ENCODE peak calls at places on chromosome 14, in four cellular contexts. One of them, this sample, is unnamed.

GRCh38 chr14:91108941-91109611 is 4.8 kb upstream of the DGLUCY start:
- DNase-seq in heart left ventricle: no peak
- DNase-seq in brain microvascular endothelial cell: peak; percentile 73
- DNase-seq in RWPE1: no peak
- DNase-seq in this sample: peak; percentile 29

GRCh38 chr14:76773188-76773885 is 12.1 kb downstream of the VASH1 start:
- DNase-seq in heart left ventricle: peak; percentile 80
- DNase-seq in brain microvascular endothelial cell: peak; percentile 87
- DNase-seq in RWPE1: peak; percentile 67
- DNase-seq in this sample: peak; percentile 74

GRCh38 chr14:105123981-105124836 is 44.4 kb downstream of the JAG2 start:
- DNase-seq in heart left ventricle: no peak
- DNase-seq in brain microvascular endothelial cell: no peak
- DNase-seq in RWPE1: no peak
- DNase-seq in this sample: no peak

GRCh38 chr14:94132285-94132887 is 3.0 kb upstream of the IFI27L2 start:
- DNase-seq in heart left ventricle: no peak
- DNase-seq in brain microvascular endothelial cell: peak; percentile 64
- DNase-seq in RWPE1: peak; percentile 52
- DNase-seq in this sample: peak; percentile 62

GRCh38 chr14:30015471-30015870 is 87.8 kb upstream of the PRKD1 start:
- DNase-seq in heart left ventricle: no peak
- DNase-seq in brain microvascular endothelial cell: no peak
- DNase-seq in RWPE1: no peak
- DNase-seq in this sample: no peak

GRCh38 chr14:26729851-26730250 is 132.0 kb upstream of the NOVA1 start:
- DNase-seq in heart left ventricle: no peak
- DNase-seq in brain microvascular endothelial cell: no peak
- DNase-seq in RWPE1: no peak
- DNase-seq in this sample: no peak

GRCh38 chr14:62179367-62180018 is 417.3 kb downstream of the SNAPC1 start:
- DNase-seq in heart left ventricle: peak; percentile 35
- DNase-seq in brain microvascular endothelial cell: peak; percentile 81
- DNase-seq in RWPE1: peak; percentile 50
- DNase-seq in this sample: peak; percentile 66

GRCh38 chr14:55240526-55241178 is 30.6 kb upstream of the FBXO34 start:
- DNase-seq in heart left ventricle: no peak
- DNase-seq in brain microvascular endothelial cell: peak; percentile 71
- DNase-seq in RWPE1: no peak
- DNase-seq in this sample: no peak

GRCh38 chr14:92417759-92418158 is 94.8 kb downstream of the SLC24A4 start:
- DNase-seq in heart left ventricle: no peak
- DNase-seq in brain microvascular endothelial cell: no peak
- DNase-seq in RWPE1: no peak
- DNase-seq in this sample: no peak

GRCh38 chr14:20631023-20631820 is 10.3 kb downstream of the OR6S1 start:
- DNase-seq in heart left ventricle: no peak
- DNase-seq in brain microvascular endothelial cell: peak; percentile 69
- DNase-seq in RWPE1: no peak
- DNase-seq in this sample: peak; percentile 49

GRCh38 chr14:34301107-34301734 is 160.8 kb downstream of the SPTSSA start:
- DNase-seq in heart left ventricle: no peak
- DNase-seq in brain microvascular endothelial cell: peak; percentile 38
- DNase-seq in RWPE1: peak; percentile 37
- DNase-seq in this sample: peak; percentile 46

GRCh38 chr14:96792581-96792980 is 4.6 kb upstream of the VRK1 start:
- DNase-seq in heart left ventricle: no peak
- DNase-seq in brain microvascular endothelial cell: no peak
- DNase-seq in RWPE1: no peak
- DNase-seq in this sample: no peak

GRCh38 chr14:100471451-100472093 is 115.6 kb downstream of the BEGAIN start:
- DNase-seq in heart left ventricle: no peak
- DNase-seq in brain microvascular endothelial cell: no peak
- DNase-seq in RWPE1: no peak
- DNase-seq in this sample: no peak

GRCh38 chr14:58942516-58942915 is 246.0 kb upstream of the DAAM1 start:
- DNase-seq in heart left ventricle: no peak
- DNase-seq in brain microvascular endothelial cell: no peak
- DNase-seq in RWPE1: peak; percentile 11
- DNase-seq in this sample: peak; percentile 53

GRCh38 chr14:70906785-70907171 is 481 bp upstream of the PCNX1 start:
- DNase-seq in heart left ventricle: no peak
- DNase-seq in brain microvascular endothelial cell: no peak
- DNase-seq in RWPE1: no peak
- DNase-seq in this sample: peak; percentile 49

GRCh38 chr14:72925171-72925759 is 999 bp upstream of the DCAF4 start:
- DNase-seq in heart left ventricle: no peak
- DNase-seq in brain microvascular endothelial cell: no peak
- DNase-seq in RWPE1: no peak
- DNase-seq in this sample: no peak

GRCh38 chr14:96299441-96299840 is 43.4 kb downstream of the BDKRB1 start:
- DNase-seq in heart left ventricle: no peak
- DNase-seq in brain microvascular endothelial cell: no peak
- DNase-seq in RWPE1: no peak
- DNase-seq in this sample: no peak

GRCh38 chr14:69610020-69610858 is 1.2 kb upstream of the SUSD6 start:
- DNase-seq in heart left ventricle: no peak
- DNase-seq in brain microvascular endothelial cell: no peak
- DNase-seq in RWPE1: no peak
- DNase-seq in this sample: no peak

DNA sequence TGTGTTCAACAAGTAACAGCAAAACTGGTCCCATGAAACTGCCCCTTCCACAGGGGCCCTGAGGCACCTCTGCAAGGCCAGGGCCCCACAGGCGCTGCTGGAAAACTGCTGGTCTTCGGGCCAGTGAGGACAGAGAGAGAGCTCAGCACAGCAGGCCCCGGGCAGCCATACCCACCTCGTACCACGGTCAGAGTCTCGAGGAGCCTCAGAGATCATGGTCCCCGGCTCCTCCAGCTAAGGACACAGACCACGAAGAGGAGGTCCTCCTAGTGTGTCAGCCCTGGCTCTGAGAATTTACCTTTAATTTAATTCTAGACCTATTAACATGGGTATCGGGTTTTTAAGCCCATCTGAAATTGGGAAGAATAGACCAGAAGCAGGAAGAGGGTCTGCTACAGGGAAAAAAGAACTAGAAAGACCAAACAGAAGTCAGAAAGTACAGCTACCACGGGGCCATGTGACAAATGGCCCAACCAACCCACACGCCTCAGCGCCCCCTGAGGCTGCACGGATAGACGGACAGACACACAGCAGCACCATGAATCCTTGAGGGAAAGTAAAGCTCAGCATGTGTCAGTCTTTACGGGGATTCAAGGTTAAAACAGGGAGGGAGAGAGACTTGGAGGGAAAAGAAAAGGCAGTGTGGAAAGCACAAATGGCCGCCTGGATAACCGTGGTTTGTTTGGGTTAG is 22.9 kb downstream of the ANKRD9 start:
- DNase-seq in heart left ventricle: no peak
- DNase-seq in brain microvascular endothelial cell: no peak
- DNase-seq in RWPE1: no peak
- DNase-seq in this sample: no peak
- H3K27ac ChIP-seq in heart left ventricle: no peak overlapping the region
- H3K27ac ChIP-seq in brain microvascular endothelial cell: no peak overlapping the region
- H3K27ac ChIP-seq in RWPE1: peak overlapping the region; percentile 52
- H3K27ac ChIP-seq in this sample: no peak overlapping the region

GRCh38 chr14:24441485-24441884 is 1.1 kb downstream of the SDR39U1 start:
- DNase-seq in heart left ventricle: no peak
- DNase-seq in brain microvascular endothelial cell: no peak
- DNase-seq in RWPE1: no peak
- DNase-seq in this sample: no peak
- H3K27ac ChIP-seq in heart left ventricle: no peak overlapping the region
- H3K27ac ChIP-seq in brain microvascular endothelial cell: peak overlapping the region; percentile 98
- H3K27ac ChIP-seq in RWPE1: peak overlapping the region; percentile 98
- H3K27ac ChIP-seq in this sample: peak overlapping the region; percentile 95

GRCh38 chr14:79134346-79134745 is 964.2 kb downstream of the NRXN3 start:
- DNase-seq in heart left ventricle: no peak
- DNase-seq in brain microvascular endothelial cell: no peak
- DNase-seq in RWPE1: no peak
- DNase-seq in this sample: no peak
- H3K27ac ChIP-seq in heart left ventricle: no peak overlapping the region
- H3K27ac ChIP-seq in brain microvascular endothelial cell: no peak overlapping the region
- H3K27ac ChIP-seq in RWPE1: no peak overlapping the region
- H3K27ac ChIP-seq in this sample: no peak overlapping the region

GRCh38 chr14:24300326-24300980 is 803 bp downstream of the NOP9 start:
- DNase-seq in heart left ventricle: no peak
- DNase-seq in brain microvascular endothelial cell: no peak
- DNase-seq in RWPE1: no peak
- DNase-seq in this sample: no peak
- H3K27ac ChIP-seq in heart left ventricle: peak overlapping the region; percentile 1
- H3K27ac ChIP-seq in brain microvascular endothelial cell: no peak overlapping the region
- H3K27ac ChIP-seq in RWPE1: peak overlapping the region; percentile 94
- H3K27ac ChIP-seq in this sample: peak overlapping the region; percentile 94

GRCh38 chr14:89303452-89304435 is 113.3 kb downstream of the FOXN3 start:
- DNase-seq in heart left ventricle: peak; percentile 64
- DNase-seq in brain microvascular endothelial cell: peak; percentile 73
- DNase-seq in RWPE1: peak; percentile 16
- DNase-seq in this sample: peak; percentile 3
- H3K27ac ChIP-seq in heart left ventricle: peak overlapping the region; percentile 69
- H3K27ac ChIP-seq in brain microvascular endothelial cell: peak overlapping the region; percentile 96
- H3K27ac ChIP-seq in RWPE1: peak overlapping the region; percentile 51
- H3K27ac ChIP-seq in this sample: no peak overlapping the region

DNA sequence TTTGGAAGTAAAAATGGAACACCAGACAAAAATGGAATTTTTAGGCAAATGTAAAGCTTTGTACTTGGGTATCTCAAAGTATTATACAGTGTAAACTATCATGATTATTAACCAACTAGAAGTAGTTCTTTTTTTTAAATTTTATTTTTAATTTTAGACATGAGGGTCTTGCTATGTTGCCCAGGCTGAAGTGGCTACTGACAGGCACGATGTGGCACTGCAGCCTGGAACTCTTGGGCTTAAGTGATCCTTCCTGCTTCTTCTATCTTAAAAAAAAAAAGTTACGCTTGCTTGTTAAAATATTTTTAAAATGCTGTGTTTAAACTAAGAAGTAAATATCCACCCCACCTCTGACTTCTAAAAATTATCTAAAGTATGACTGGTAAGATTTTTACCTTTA is 1.9 kb upstream of the FUT8 start:
- DNase-seq in heart left ventricle: no peak
- DNase-seq in brain microvascular endothelial cell: no peak
- DNase-seq in RWPE1: no peak
- DNase-seq in this sample: no peak
- H3K27ac ChIP-seq in heart left ventricle: no peak overlapping the region
- H3K27ac ChIP-seq in brain microvascular endothelial cell: no peak overlapping the region
- H3K27ac ChIP-seq in RWPE1: no peak overlapping the region
- H3K27ac ChIP-seq in this sample: no peak overlapping the region

This sample was measured in mammary epithelial cell.